ENCODE peak calls at places on chromosomes 4 and X, in seven cellular contexts. X is effector memory CD4-positive, alpha-beta T cell; N is left ventricle myocardium inferior; D is suprapubic skin; L is mammary epithelial cell; O is upper lobe of left lung; V is HAP-1. Z is an unnamed sample. For H3K36me3, the result is how much of the 10 kb centered on the place peaks cover.

GRCh38 chr4:8607603-8608481 is 15.3 kb downstream of the CPZ start:
- DNase-seq in X (no peak), N (no peak), D (no peak), L (no peak), O (peak), V (peak), Z (no peak)

GRCh38 chr4:111943796-111944203 is 201.5 kb upstream of the FAM241A start:
- DNase-seq in X (no peak), N (no peak), D (no peak), L (peak), O (no peak), V (peak), Z (no peak)

GRCh38 chrX:147900349-147900748 is 11.4 kb upstream of the FMR1 start:
- DNase-seq in X (no peak), N (no peak), D (no peak), L (no peak), O (no peak), V (peak), Z (no peak)

GRCh38 chrX:22952011-22952410 is 47.7 kb upstream of the DDX53 start:
- DNase-seq in X (no peak), N (no peak), D (no peak), L (no peak), O (no peak), V (no peak), Z (no peak)

GRCh38 chrX:19046343-19047215 is 62.7 kb upstream of the PHKA2 start:
- DNase-seq in X (no peak), N (no peak), D (no peak), L (peak), O (no peak), V (no peak), Z (no peak)

GRCh38 chrX:31420711-31421151 is 348.9 kb upstream of the FTHL17 start:
- DNase-seq in X (no peak), N (no peak), D (no peak), L (peak), O (no peak), V (no peak), Z (no peak)

GRCh38 chr4:4995103-4995761 is 24.0 kb downstream of the CYTL1 start:
- DNase-seq in X (no peak), N (peak), D (peak), L (peak), O (no peak), V (peak), Z (no peak)

GRCh38 chrX:101744085-101744484 is 84.4 kb upstream of the ARMCX2 start:
- DNase-seq in X (no peak), N (no peak), D (no peak), L (no peak), O (no peak), V (no peak), Z (no peak)

GRCh38 chr4:26197018-26197779 is 123.6 kb upstream of the RBPJ start:
- DNase-seq in X (peak), N (no peak), D (no peak), L (peak), O (no peak), V (no peak), Z (peak)

GRCh38 chr4:24321151-24321550 is 263.2 kb downstream of the DHX15 start:
- DNase-seq in X (no peak), N (no peak), D (no peak), L (no peak), O (no peak), V (peak), Z (peak)

GRCh38 chr4:124104628-124105027 is 607.9 kb downstream of the ANKRD50 start:
- DNase-seq in X (no peak), N (no peak), D (no peak), L (peak), O (no peak), V (no peak), Z (no peak)

GRCh38 chrX:110734894-110735541 is 60.6 kb downstream of the CHRDL1 start:
- DNase-seq in X (no peak), N (no peak), D (no peak), L (peak), O (no peak), V (no peak), Z (peak)

GRCh38 chr4:185082549-185082948 is 60.5 kb upstream of the SLC25A4 start:
- DNase-seq in X (no peak), N (no peak), D (no peak), L (no peak), O (no peak), V (no peak), Z (no peak)

GRCh38 chr4:39320381-39321115 is 45.6 kb downstream of the RFC1 start:
- DNase-seq in X (no peak), N (no peak), D (no peak), L (peak), O (no peak), V (no peak), Z (no peak)

GRCh38 chr4:15186826-15187225 is 184.5 kb downstream of the CPEB2 start:
- DNase-seq in X (no peak), N (no peak), D (no peak), L (no peak), O (no peak), V (no peak), Z (no peak)

DNA sequence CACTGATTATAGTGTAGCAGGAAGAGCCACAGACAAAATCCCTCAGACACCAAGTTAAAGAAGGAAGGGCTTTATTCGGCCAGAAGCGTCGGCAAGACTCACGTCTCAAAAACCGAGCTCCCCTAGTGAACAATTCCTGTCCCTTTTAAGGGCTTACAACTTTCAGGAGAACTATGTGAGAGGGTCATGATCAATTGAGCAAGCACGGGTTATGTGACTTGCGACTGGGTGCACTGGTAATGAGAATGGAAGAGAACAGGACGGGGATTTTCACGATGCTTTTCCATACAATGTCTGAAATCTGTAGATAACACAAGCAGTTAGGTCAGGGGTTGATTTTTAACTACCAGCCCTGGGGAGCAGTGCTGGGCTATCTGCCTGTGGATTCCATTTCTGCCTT is 116.7 kb downstream of the MFAP3L start:
- DNase-seq in X (no peak), N (no peak), D (no peak), L (no peak), O (no peak), V (no peak), Z (no peak)
- H3K36me3 ChIP-seq in X (under half), N (under half), D (under half), L (under half), O (under half), V (under half), Z (under half)

GRCh38 chr4:137676357-137676998 is 144.2 kb upstream of the PCDH18 start:
- DNase-seq in X (no peak), N (no peak), D (no peak), L (no peak), O (no peak), V (no peak), Z (no peak)
- H3K36me3 ChIP-seq in X (under half), N (under half), D (under half), L (under half), O (under half), V (under half), Z (under half)

DNA sequence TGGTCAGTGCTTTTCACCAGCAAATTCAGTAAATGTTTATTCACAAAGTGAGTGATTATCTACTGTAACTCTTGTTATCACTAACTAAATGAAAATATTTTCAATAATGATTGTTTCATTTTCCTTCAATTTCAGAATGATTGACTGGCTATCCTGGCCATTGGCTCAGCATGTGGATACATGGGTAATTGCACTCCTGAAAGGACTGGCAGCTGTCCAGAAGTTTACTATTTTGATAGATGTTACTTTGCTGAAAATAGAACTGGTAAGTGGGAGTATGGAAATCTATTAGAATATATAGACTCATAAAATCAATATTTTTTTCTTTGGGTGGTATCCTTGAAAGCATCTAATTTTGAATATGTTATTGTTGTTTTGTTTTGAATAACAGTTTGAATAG is 10.9 kb downstream of the USP38 start:
- DNase-seq in X (no peak), N (no peak), D (no peak), L (no peak), O (no peak), V (no peak), Z (no peak)
- H3K36me3 ChIP-seq in X (half or more), N (half or more), D (half or more), L (under half), O (half or more), V (half or more), Z (under half)

GRCh38 chr4:6296026-6296425 is 26.4 kb downstream of the WFS1 start:
- DNase-seq in X (no peak), N (no peak), D (no peak), L (no peak), O (no peak), V (no peak), Z (no peak)
- H3K36me3 ChIP-seq in X (under half), N (half or more), D (half or more), L (under half), O (half or more), V (under half), Z (under half)

GRCh38 chr4:1737666-1738065 is 16.3 kb downstream of the TACC3 start:
- DNase-seq in X (no peak), N (no peak), D (no peak), L (no peak), O (peak), V (no peak), Z (no peak)

GRCh38 chr4:1731180-1731579 is 9.9 kb downstream of the TACC3 start:
- DNase-seq in X (no peak), N (no peak), D (no peak), L (peak), O (peak), V (no peak), Z (no peak)

GRCh38 chr4:1736820-1737219 is 15.5 kb downstream of the TACC3 start:
- DNase-seq in X (no peak), N (no peak), D (no peak), L (no peak), O (peak), V (no peak), Z (no peak)

GRCh38 chr4:1738410-1738809 is 17.1 kb downstream of the TACC3 start:
- DNase-seq in X (no peak), N (no peak), D (no peak), L (no peak), O (no peak), V (no peak), Z (no peak)

DNA sequence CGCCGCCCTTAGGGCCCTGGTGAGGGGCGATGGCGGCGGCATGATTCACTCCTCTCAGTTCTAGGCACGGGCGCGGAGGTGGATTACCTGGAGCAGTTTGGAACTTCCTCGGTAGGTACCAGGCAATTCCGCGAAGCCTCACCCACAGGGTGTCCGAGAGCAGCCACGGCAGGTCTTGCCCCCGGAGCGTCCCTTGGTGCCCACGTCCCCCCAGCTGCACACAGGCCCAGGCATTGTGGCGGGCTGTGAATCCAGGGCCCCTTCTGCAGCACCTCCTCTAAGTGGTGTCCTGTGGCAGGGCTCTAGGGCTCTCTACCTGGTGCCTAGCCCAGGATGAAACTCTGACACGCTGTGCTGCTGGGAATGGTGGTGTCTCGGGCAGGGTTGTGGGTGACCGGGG is 13.9 kb downstream of the TACC3 start:
- DNase-seq in X (no peak), N (no peak), D (no peak), L (no peak), O (peak), V (no peak), Z (no peak)
- H3K36me3 ChIP-seq in X (half or more), N (half or more), D (under half), L (under half), O (half or more), V (half or more), Z (under half)

Z was measured in BJ.